ENCODE peak calls at places on chromosomes 4 and X, in seven cellular contexts. D is nephron progenitor cell; M is AG10803; P is EL; V is activated T-helper 1 cell treated with anti-CD3 and anti-CD28 coated beads, Interleukin-2, amount 50 U/mL, for 16 hours; A is GM18507; I is M059J. R is an unnamed sample.

GRCh38 chr4:1896658-1896991 is 25.4 kb downstream of the NSD2 start:
- DNase-seq in D (no peak), M (no peak), I (no peak), P (no peak), V (no peak), A (no peak), R (no peak)

GRCh38 chr4:107210450-107211239 is 174.5 kb upstream of the DKK2 start:
- DNase-seq in I (no peak), D (no peak), V (no peak), A (no peak), M (peak), P (peak), R (no peak)

GRCh38 chrX:101219116-101219839 is at the start of gene DRP2:
- DNase-seq in I (peak), V (no peak), A (no peak), D (no peak), M (no peak), P (peak), R (no peak)

GRCh38 chr4:31370866-31371465 is 650.8 kb downstream of the PCDH7 start:
- DNase-seq in D (peak), P (peak), M (peak), A (no peak), V (no peak), I (peak), R (no peak)

GRCh38 chr4:17468638-17469221 is 43.2 kb downstream of the QDPR start:
- DNase-seq in D (peak), I (peak), V (no peak), A (no peak), M (peak), P (peak), R (no peak)

GRCh38 chr4:124943938-124944337 is 231.4 kb upstream of the ANKRD50 start:
- DNase-seq in D (no peak), I (no peak), M (no peak), V (no peak), A (no peak), P (no peak), R (no peak)

GRCh38 chrX:15468036-15468435 is 25.1 kb downstream of the PIR start:
- DNase-seq in D (no peak), I (peak), A (no peak), P (peak), M (peak), V (no peak), R (no peak)

GRCh38 chr4:155509619-155510018 is 132.9 kb upstream of the MAP9 start:
- DNase-seq in M (peak), A (no peak), V (no peak), D (no peak), P (no peak), I (no peak), R (no peak)

GRCh38 chrX:133859860-133860259 is 125.5 kb downstream of the GPC3 start:
- DNase-seq in D (no peak), A (no peak), P (peak), M (peak), I (peak), V (no peak), R (no peak)

GRCh38 chr4:108783666-108784463 is 21.0 kb upstream of the ETNPPL start:
- DNase-seq in D (no peak), A (no peak), V (no peak), I (peak), M (peak), P (no peak), R (no peak)

GRCh38 chrX:151871244-151871643 is 41.4 kb upstream of the MAGEA4 start:
- DNase-seq in V (no peak), A (no peak), D (no peak), I (peak), M (peak), P (peak), R (no peak)

GRCh38 chr4:167989815-167990214 is 102.5 kb upstream of the ANXA10 start:
- DNase-seq in I (peak), A (no peak), M (no peak), V (no peak), D (no peak), P (peak), R (no peak)

GRCh38 chr4:82758701-82759685 is 39.6 kb downstream of the SCD5 start:
- DNase-seq in V (no peak), D (no peak), A (no peak), M (no peak), P (no peak), I (no peak), R (peak)

GRCh38 chrX:118528089-118528753 is 32.6 kb downstream of the DOCK11 start:
- DNase-seq in I (no peak), D (no peak), V (peak), P (no peak), A (no peak), M (no peak), R (no peak)